ENCODE peak calls at places on chromosomes 13 and 19, in five cellular contexts. One of them, this sample, is unnamed.

GRCh38 chr13:32731576-32731975 is 145.3 kb downstream of the PDS5B start:
- DNase-seq in stimulated activated CD8-positive, alpha-beta memory T cell treated with anti-CD3 and anti-CD28 coated beads, Interleukin-12 subunit alpha, Interleukin-12 subunit beta, amount 100 ng/mL, for 1 hour: no peak
- DNase-seq in mesendoderm: no peak
- DNase-seq in NCI-H748 treated with DMSO at 0.1 percent for 48 hours: no peak
- DNase-seq in psoas muscle: no peak
- DNase-seq in this sample: no peak

GRCh38 chr19:24062222-24062621 is 24.8 kb upstream of the ZNF254 start:
- DNase-seq in stimulated activated CD8-positive, alpha-beta memory T cell treated with anti-CD3 and anti-CD28 coated beads, Interleukin-12 subunit alpha, Interleukin-12 subunit beta, amount 100 ng/mL, for 1 hour: no peak
- DNase-seq in mesendoderm: no peak
- DNase-seq in NCI-H748 treated with DMSO at 0.1 percent for 48 hours: no peak
- DNase-seq in psoas muscle: no peak
- DNase-seq in this sample: no peak

GRCh38 chr13:33904431-33904830 is 86.5 kb downstream of the RFC3 start:
- DNase-seq in stimulated activated CD8-positive, alpha-beta memory T cell treated with anti-CD3 and anti-CD28 coated beads, Interleukin-12 subunit alpha, Interleukin-12 subunit beta, amount 100 ng/mL, for 1 hour: no peak
- DNase-seq in mesendoderm: no peak
- DNase-seq in NCI-H748 treated with DMSO at 0.1 percent for 48 hours: no peak
- DNase-seq in psoas muscle: no peak
- DNase-seq in this sample: no peak

GRCh38 chr13:40161931-40162330 is 504.5 kb downstream of the FOXO1 start:
- DNase-seq in stimulated activated CD8-positive, alpha-beta memory T cell treated with anti-CD3 and anti-CD28 coated beads, Interleukin-12 subunit alpha, Interleukin-12 subunit beta, amount 100 ng/mL, for 1 hour: no peak
- DNase-seq in mesendoderm: no peak
- DNase-seq in NCI-H748 treated with DMSO at 0.1 percent for 48 hours: no peak
- DNase-seq in psoas muscle: no peak
- DNase-seq in this sample: no peak

GRCh38 chr13:37241786-37242185 is 136.3 kb upstream of the CSNK1A1L start:
- DNase-seq in stimulated activated CD8-positive, alpha-beta memory T cell treated with anti-CD3 and anti-CD28 coated beads, Interleukin-12 subunit alpha, Interleukin-12 subunit beta, amount 100 ng/mL, for 1 hour: no peak
- DNase-seq in mesendoderm: no peak
- DNase-seq in NCI-H748 treated with DMSO at 0.1 percent for 48 hours: no peak
- DNase-seq in psoas muscle: no peak
- DNase-seq in this sample: no peak

GRCh38 chr19:41356984-41357739 is 3.4 kb upstream of the TGFB1 start:
- DNase-seq in stimulated activated CD8-positive, alpha-beta memory T cell treated with anti-CD3 and anti-CD28 coated beads, Interleukin-12 subunit alpha, Interleukin-12 subunit beta, amount 100 ng/mL, for 1 hour: no peak
- DNase-seq in mesendoderm: no peak
- DNase-seq in NCI-H748 treated with DMSO at 0.1 percent for 48 hours: no peak
- DNase-seq in psoas muscle: no peak
- DNase-seq in this sample: no peak

GRCh38 chr13:44013666-44014291 is 134.1 kb downstream of the LACC1 start:
- DNase-seq in stimulated activated CD8-positive, alpha-beta memory T cell treated with anti-CD3 and anti-CD28 coated beads, Interleukin-12 subunit alpha, Interleukin-12 subunit beta, amount 100 ng/mL, for 1 hour: no peak
- DNase-seq in mesendoderm: no peak
- DNase-seq in NCI-H748 treated with DMSO at 0.1 percent for 48 hours: no peak
- DNase-seq in psoas muscle: no peak
- DNase-seq in this sample: no peak

GRCh38 chr13:75803175-75803611 is 167.1 kb downstream of the LMO7 start:
- DNase-seq in stimulated activated CD8-positive, alpha-beta memory T cell treated with anti-CD3 and anti-CD28 coated beads, Interleukin-12 subunit alpha, Interleukin-12 subunit beta, amount 100 ng/mL, for 1 hour: no peak
- DNase-seq in mesendoderm: peak; percentile 77
- DNase-seq in NCI-H748 treated with DMSO at 0.1 percent for 48 hours: peak; percentile 40
- DNase-seq in psoas muscle: no peak
- DNase-seq in this sample: no peak

GRCh38 chr13:59086147-59086546 is 1077.6 kb downstream of the DIAPH3 start:
- DNase-seq in stimulated activated CD8-positive, alpha-beta memory T cell treated with anti-CD3 and anti-CD28 coated beads, Interleukin-12 subunit alpha, Interleukin-12 subunit beta, amount 100 ng/mL, for 1 hour: no peak
- DNase-seq in mesendoderm: no peak
- DNase-seq in NCI-H748 treated with DMSO at 0.1 percent for 48 hours: no peak
- DNase-seq in psoas muscle: no peak
- DNase-seq in this sample: no peak

GRCh38 chr13:61695147-61695546 is 279.5 kb upstream of the PCDH20 start:
- DNase-seq in stimulated activated CD8-positive, alpha-beta memory T cell treated with anti-CD3 and anti-CD28 coated beads, Interleukin-12 subunit alpha, Interleukin-12 subunit beta, amount 100 ng/mL, for 1 hour: no peak
- DNase-seq in mesendoderm: no peak
- DNase-seq in NCI-H748 treated with DMSO at 0.1 percent for 48 hours: no peak
- DNase-seq in psoas muscle: no peak
- DNase-seq in this sample: no peak

GRCh38 chr19:18636183-18636968 is 452 bp upstream of the KLHL26 start:
- DNase-seq in stimulated activated CD8-positive, alpha-beta memory T cell treated with anti-CD3 and anti-CD28 coated beads, Interleukin-12 subunit alpha, Interleukin-12 subunit beta, amount 100 ng/mL, for 1 hour: peak; percentile 99
- DNase-seq in mesendoderm: peak; percentile 99
- DNase-seq in NCI-H748 treated with DMSO at 0.1 percent for 48 hours: peak; percentile 86
- DNase-seq in psoas muscle: peak; percentile 98
- DNase-seq in this sample: peak; percentile 99

GRCh38 chr19:21513651-21514050 is 8.2 kb downstream of the ZNF429 start:
- DNase-seq in stimulated activated CD8-positive, alpha-beta memory T cell treated with anti-CD3 and anti-CD28 coated beads, Interleukin-12 subunit alpha, Interleukin-12 subunit beta, amount 100 ng/mL, for 1 hour: no peak
- DNase-seq in mesendoderm: no peak
- DNase-seq in NCI-H748 treated with DMSO at 0.1 percent for 48 hours: no peak
- DNase-seq in psoas muscle: no peak
- DNase-seq in this sample: no peak

GRCh38 chr19:56309511-56310185 is 5.0 kb downstream of the ZSCAN5A start:
- DNase-seq in stimulated activated CD8-positive, alpha-beta memory T cell treated with anti-CD3 and anti-CD28 coated beads, Interleukin-12 subunit alpha, Interleukin-12 subunit beta, amount 100 ng/mL, for 1 hour: peak; percentile 17
- DNase-seq in mesendoderm: peak; percentile 78
- DNase-seq in NCI-H748 treated with DMSO at 0.1 percent for 48 hours: peak; percentile 21
- DNase-seq in psoas muscle: peak; percentile 24
- DNase-seq in this sample: peak; percentile 47

GRCh38 chr13:33761744-33762143 is 56.2 kb upstream of the RFC3 start:
- DNase-seq in stimulated activated CD8-positive, alpha-beta memory T cell treated with anti-CD3 and anti-CD28 coated beads, Interleukin-12 subunit alpha, Interleukin-12 subunit beta, amount 100 ng/mL, for 1 hour: no peak
- DNase-seq in mesendoderm: peak; percentile 33
- DNase-seq in NCI-H748 treated with DMSO at 0.1 percent for 48 hours: peak; percentile 92
- DNase-seq in psoas muscle: no peak
- DNase-seq in this sample: no peak

GRCh38 chr13:113551081-113552000 is 33.2 kb upstream of the TFDP1 start:
- DNase-seq in stimulated activated CD8-positive, alpha-beta memory T cell treated with anti-CD3 and anti-CD28 coated beads, Interleukin-12 subunit alpha, Interleukin-12 subunit beta, amount 100 ng/mL, for 1 hour: no peak
- DNase-seq in mesendoderm: no peak
- DNase-seq in NCI-H748 treated with DMSO at 0.1 percent for 48 hours: peak; percentile 58
- DNase-seq in psoas muscle: no peak
- DNase-seq in this sample: peak; percentile 20

GRCh38 chr13:36062249-36062648 is 68.9 kb downstream of the DCLK1 start:
- DNase-seq in stimulated activated CD8-positive, alpha-beta memory T cell treated with anti-CD3 and anti-CD28 coated beads, Interleukin-12 subunit alpha, Interleukin-12 subunit beta, amount 100 ng/mL, for 1 hour: no peak
- DNase-seq in mesendoderm: no peak
- DNase-seq in NCI-H748 treated with DMSO at 0.1 percent for 48 hours: no peak
- DNase-seq in psoas muscle: no peak
- DNase-seq in this sample: no peak

GRCh38 chr13:51829236-51829899 is 15.6 kb downstream of the TMEM272 start:
- DNase-seq in stimulated activated CD8-positive, alpha-beta memory T cell treated with anti-CD3 and anti-CD28 coated beads, Interleukin-12 subunit alpha, Interleukin-12 subunit beta, amount 100 ng/mL, for 1 hour: no peak
- DNase-seq in mesendoderm: no peak
- DNase-seq in NCI-H748 treated with DMSO at 0.1 percent for 48 hours: no peak
- DNase-seq in psoas muscle: no peak
- DNase-seq in this sample: no peak

GRCh38 chr19:39617745-39618144 is 15.4 kb downstream of the LGALS13 start:
- DNase-seq in stimulated activated CD8-positive, alpha-beta memory T cell treated with anti-CD3 and anti-CD28 coated beads, Interleukin-12 subunit alpha, Interleukin-12 subunit beta, amount 100 ng/mL, for 1 hour: no peak
- DNase-seq in mesendoderm: no peak
- DNase-seq in NCI-H748 treated with DMSO at 0.1 percent for 48 hours: no peak
- DNase-seq in psoas muscle: no peak
- DNase-seq in this sample: no peak

GRCh38 chr13:37365496-37365895 is 233.1 kb downstream of the POSTN start:
- DNase-seq in stimulated activated CD8-positive, alpha-beta memory T cell treated with anti-CD3 and anti-CD28 coated beads, Interleukin-12 subunit alpha, Interleukin-12 subunit beta, amount 100 ng/mL, for 1 hour: no peak
- DNase-seq in mesendoderm: no peak
- DNase-seq in NCI-H748 treated with DMSO at 0.1 percent for 48 hours: no peak
- DNase-seq in psoas muscle: no peak
- DNase-seq in this sample: no peak

GRCh38 chr19:49952475-49952829 is 8.5 kb downstream of the SIGLEC11 start:
- DNase-seq in stimulated activated CD8-positive, alpha-beta memory T cell treated with anti-CD3 and anti-CD28 coated beads, Interleukin-12 subunit alpha, Interleukin-12 subunit beta, amount 100 ng/mL, for 1 hour: no peak
- DNase-seq in mesendoderm: no peak
- DNase-seq in NCI-H748 treated with DMSO at 0.1 percent for 48 hours: no peak
- DNase-seq in psoas muscle: no peak
- DNase-seq in this sample: no peak

GRCh38 chr19:48568345-48568886 is 16.4 kb downstream of the SULT2B1 start:
- DNase-seq in stimulated activated CD8-positive, alpha-beta memory T cell treated with anti-CD3 and anti-CD28 coated beads, Interleukin-12 subunit alpha, Interleukin-12 subunit beta, amount 100 ng/mL, for 1 hour: no peak
- DNase-seq in mesendoderm: peak; percentile 88
- DNase-seq in NCI-H748 treated with DMSO at 0.1 percent for 48 hours: no peak
- DNase-seq in psoas muscle: peak; percentile 93
- DNase-seq in this sample: peak; percentile 91

GRCh38 chr19:9793051-9793591 is 24.6 kb upstream of the ZNF846 start:
- DNase-seq in stimulated activated CD8-positive, alpha-beta memory T cell treated with anti-CD3 and anti-CD28 coated beads, Interleukin-12 subunit alpha, Interleukin-12 subunit beta, amount 100 ng/mL, for 1 hour: peak; percentile 35
- DNase-seq in mesendoderm: peak; percentile 72
- DNase-seq in NCI-H748 treated with DMSO at 0.1 percent for 48 hours: no peak
- DNase-seq in psoas muscle: peak; percentile 69
- DNase-seq in this sample: no peak

GRCh38 chr19:45439569-45440258 is 16.0 kb upstream of the ERCC1 start:
- DNase-seq in stimulated activated CD8-positive, alpha-beta memory T cell treated with anti-CD3 and anti-CD28 coated beads, Interleukin-12 subunit alpha, Interleukin-12 subunit beta, amount 100 ng/mL, for 1 hour: peak; percentile 79
- DNase-seq in mesendoderm: peak; percentile 65
- DNase-seq in NCI-H748 treated with DMSO at 0.1 percent for 48 hours: peak; percentile 51
- DNase-seq in psoas muscle: peak; percentile 91
- DNase-seq in this sample: peak; percentile 95

GRCh38 chr19:46821512-46822359 is 28.9 kb downstream of the AP2S1 start:
- DNase-seq in stimulated activated CD8-positive, alpha-beta memory T cell treated with anti-CD3 and anti-CD28 coated beads, Interleukin-12 subunit alpha, Interleukin-12 subunit beta, amount 100 ng/mL, for 1 hour: peak; percentile 36
- DNase-seq in mesendoderm: no peak
- DNase-seq in NCI-H748 treated with DMSO at 0.1 percent for 48 hours: no peak
- DNase-seq in psoas muscle: no peak
- DNase-seq in this sample: no peak

GRCh38 chr13:77836423-77836822 is 82.2 kb downstream of the EDNRB start:
- DNase-seq in stimulated activated CD8-positive, alpha-beta memory T cell treated with anti-CD3 and anti-CD28 coated beads, Interleukin-12 subunit alpha, Interleukin-12 subunit beta, amount 100 ng/mL, for 1 hour: no peak
- DNase-seq in mesendoderm: no peak
- DNase-seq in NCI-H748 treated with DMSO at 0.1 percent for 48 hours: no peak
- DNase-seq in psoas muscle: no peak
- DNase-seq in this sample: no peak

GRCh38 chr19:13429563-13429962 is 76.7 kb downstream of the CACNA1A start:
- DNase-seq in stimulated activated CD8-positive, alpha-beta memory T cell treated with anti-CD3 and anti-CD28 coated beads, Interleukin-12 subunit alpha, Interleukin-12 subunit beta, amount 100 ng/mL, for 1 hour: no peak
- DNase-seq in mesendoderm: no peak
- DNase-seq in NCI-H748 treated with DMSO at 0.1 percent for 48 hours: no peak
- DNase-seq in psoas muscle: no peak
- DNase-seq in this sample: no peak

GRCh38 chr19:49415810-49416200 is 7.4 kb downstream of the PTH2 start:
- DNase-seq in stimulated activated CD8-positive, alpha-beta memory T cell treated with anti-CD3 and anti-CD28 coated beads, Interleukin-12 subunit alpha, Interleukin-12 subunit beta, amount 100 ng/mL, for 1 hour: no peak
- DNase-seq in mesendoderm: no peak
- DNase-seq in NCI-H748 treated with DMSO at 0.1 percent for 48 hours: no peak
- DNase-seq in psoas muscle: no peak
- DNase-seq in this sample: no peak

GRCh38 chr19:38543807-38544568 is 73.8 kb downstream of the MAP4K1 start:
- DNase-seq in stimulated activated CD8-positive, alpha-beta memory T cell treated with anti-CD3 and anti-CD28 coated beads, Interleukin-12 subunit alpha, Interleukin-12 subunit beta, amount 100 ng/mL, for 1 hour: no peak
- DNase-seq in mesendoderm: peak; percentile 76
- DNase-seq in NCI-H748 treated with DMSO at 0.1 percent for 48 hours: peak; percentile 38
- DNase-seq in psoas muscle: peak; percentile 85
- DNase-seq in this sample: peak; percentile 51

GRCh38 chr13:101552797-101553196 is 100.3 kb downstream of the ITGBL1 start:
- DNase-seq in stimulated activated CD8-positive, alpha-beta memory T cell treated with anti-CD3 and anti-CD28 coated beads, Interleukin-12 subunit alpha, Interleukin-12 subunit beta, amount 100 ng/mL, for 1 hour: no peak
- DNase-seq in mesendoderm: peak; percentile 11
- DNase-seq in NCI-H748 treated with DMSO at 0.1 percent for 48 hours: no peak
- DNase-seq in psoas muscle: no peak
- DNase-seq in this sample: no peak

GRCh38 chr13:24213932-24214331 is 53.4 kb downstream of the SPATA13 start:
- DNase-seq in stimulated activated CD8-positive, alpha-beta memory T cell treated with anti-CD3 and anti-CD28 coated beads, Interleukin-12 subunit alpha, Interleukin-12 subunit beta, amount 100 ng/mL, for 1 hour: no peak
- DNase-seq in mesendoderm: no peak
- DNase-seq in NCI-H748 treated with DMSO at 0.1 percent for 48 hours: no peak
- DNase-seq in psoas muscle: no peak
- DNase-seq in this sample: no peak

GRCh38 chr19:4518345-4519171 is at the start of gene PLIN4:
- DNase-seq in stimulated activated CD8-positive, alpha-beta memory T cell treated with anti-CD3 and anti-CD28 coated beads, Interleukin-12 subunit alpha, Interleukin-12 subunit beta, amount 100 ng/mL, for 1 hour: no peak
- DNase-seq in mesendoderm: no peak
- DNase-seq in NCI-H748 treated with DMSO at 0.1 percent for 48 hours: no peak
- DNase-seq in psoas muscle: peak; percentile 87
- DNase-seq in this sample: no peak

GRCh38 chr19:17775991-17776803 is 18.7 kb upstream of the B3GNT3 start:
- DNase-seq in stimulated activated CD8-positive, alpha-beta memory T cell treated with anti-CD3 and anti-CD28 coated beads, Interleukin-12 subunit alpha, Interleukin-12 subunit beta, amount 100 ng/mL, for 1 hour: no peak
- DNase-seq in mesendoderm: no peak
- DNase-seq in NCI-H748 treated with DMSO at 0.1 percent for 48 hours: no peak
- DNase-seq in psoas muscle: no peak
- DNase-seq in this sample: no peak

GRCh38 chr19:45376045-45376724 is 5.8 kb upstream of the ERCC2 start:
- DNase-seq in stimulated activated CD8-positive, alpha-beta memory T cell treated with anti-CD3 and anti-CD28 coated beads, Interleukin-12 subunit alpha, Interleukin-12 subunit beta, amount 100 ng/mL, for 1 hour: no peak
- DNase-seq in mesendoderm: peak; percentile 97
- DNase-seq in NCI-H748 treated with DMSO at 0.1 percent for 48 hours: no peak
- DNase-seq in psoas muscle: peak; percentile 55
- DNase-seq in this sample: peak; percentile 43

GRCh38 chr19:41223431-41224234 is 4.6 kb downstream of the AXL start:
- DNase-seq in stimulated activated CD8-positive, alpha-beta memory T cell treated with anti-CD3 and anti-CD28 coated beads, Interleukin-12 subunit alpha, Interleukin-12 subunit beta, amount 100 ng/mL, for 1 hour: no peak
- DNase-seq in mesendoderm: peak; percentile 96
- DNase-seq in NCI-H748 treated with DMSO at 0.1 percent for 48 hours: no peak
- DNase-seq in psoas muscle: peak; percentile 57
- DNase-seq in this sample: peak; percentile 78

GRCh38 chr19:49468199-49468598 is 5.8 kb upstream of the FLT3LG start:
- DNase-seq in stimulated activated CD8-positive, alpha-beta memory T cell treated with anti-CD3 and anti-CD28 coated beads, Interleukin-12 subunit alpha, Interleukin-12 subunit beta, amount 100 ng/mL, for 1 hour: no peak
- DNase-seq in mesendoderm: no peak
- DNase-seq in NCI-H748 treated with DMSO at 0.1 percent for 48 hours: no peak
- DNase-seq in psoas muscle: no peak
- DNase-seq in this sample: no peak

GRCh38 chr19:47176627-47177090 is 46.0 kb downstream of the SAE1 start:
- DNase-seq in stimulated activated CD8-positive, alpha-beta memory T cell treated with anti-CD3 and anti-CD28 coated beads, Interleukin-12 subunit alpha, Interleukin-12 subunit beta, amount 100 ng/mL, for 1 hour: peak; percentile 24
- DNase-seq in mesendoderm: no peak
- DNase-seq in NCI-H748 treated with DMSO at 0.1 percent for 48 hours: no peak
- DNase-seq in psoas muscle: no peak
- DNase-seq in this sample: no peak

GRCh38 chr19:12939292-12939606 is 840 bp downstream of the CALR start:
- DNase-seq in stimulated activated CD8-positive, alpha-beta memory T cell treated with anti-CD3 and anti-CD28 coated beads, Interleukin-12 subunit alpha, Interleukin-12 subunit beta, amount 100 ng/mL, for 1 hour: no peak
- DNase-seq in mesendoderm: peak; percentile 21
- DNase-seq in NCI-H748 treated with DMSO at 0.1 percent for 48 hours: no peak
- DNase-seq in psoas muscle: no peak
- DNase-seq in this sample: no peak

This sample was measured in left lung.